ENCODE peak calls at places on chromosome 18, in four cellular contexts. E is HS-27A; M is activated CD4-positive, alpha-beta T cell treated with anti-CD3 and anti-CD28 coated beads for 1 hour; R is H7. I is an unnamed sample.

GRCh38 chr18:55555628-55556027 is 32.4 kb downstream of the TCF4 start:
- DNase-seq in R (no peak), E (no peak), M (no peak), I (no peak)

GRCh38 chr18:48113691-48114090 is 183.2 kb upstream of the SMAD2 start:
- DNase-seq in E (no peak), R (no peak), M (no peak), I (no peak)

GRCh38 chr18:70578480-70578879 is 289.6 kb downstream of the SOCS6 start:
- DNase-seq in E (no peak), R (peak; percentile 57), M (no peak), I (no peak)

GRCh38 chr18:33761363-33761762 is 183.3 kb downstream of the ASXL3 start:
- DNase-seq in E (no peak), R (no peak), M (no peak), I (no peak)

GRCh38 chr18:2511451-2511850 is 59.9 kb downstream of the METTL4 start:
- DNase-seq in M (no peak), R (no peak), E (no peak), I (no peak)

GRCh38 chr18:38256366-38256765 is 690.8 kb upstream of the CELF4 start:
- DNase-seq in R (no peak), E (no peak), M (no peak), I (no peak)

GRCh38 chr18:35939166-35939565 is 33.3 kb upstream of the RMP24 start:
- DNase-seq in E (no peak), R (peak; percentile 67), M (no peak), I (no peak)

GRCh38 chr18:79922971-79923411 is 28.5 kb downstream of the SLC66A2 start:
- DNase-seq in R (no peak), M (peak; percentile 4), E (no peak), I (no peak)

GRCh38 chr18:7202119-7202680 is 28.7 kb upstream of the LRRC30 start:
- DNase-seq in M (no peak), R (no peak), E (no peak), I (no peak)

GRCh38 chr18:75128051-75128605 is 80.8 kb downstream of the PTGR3 start:
- DNase-seq in R (peak; percentile 12), M (no peak), E (no peak), I (no peak)

GRCh38 chr18:63320690-63321265 is 1.2 kb upstream of the BCL2 start:
- DNase-seq in E (no peak), M (no peak), R (peak; percentile 56), I (no peak)

GRCh38 chr18:27712066-27712465 is 464.9 kb downstream of the CDH2 start:
- DNase-seq in M (no peak), R (no peak), E (no peak), I (no peak)

GRCh38 chr18:48728204-48728833 is 189.5 kb downstream of the CTIF start:
- DNase-seq in E (peak; percentile 85), M (no peak), R (no peak), I (peak; percentile 42)

GRCh38 chr18:35303610-35304009 is 13.6 kb upstream of the ZSCAN30 start:
- DNase-seq in M (no peak), R (no peak), E (no peak), I (no peak)

I was measured in keratinocyte.